ENCODE peak calls at places on chromosomes 1 and 21, in nine cellular contexts. One of them, this sample, is unnamed.

GRCh38 chr21:17139696-17140095 is 373.1 kb upstream of the CXADR start:
- DNase-seq in mammary epithelial cell: peak; percentile 12
- DNase-seq in B cell: no peak
- DNase-seq in heart right ventricle: no peak
- DNase-seq in heart left ventricle: no peak
- DNase-seq in progenitor cell of endocrine pancreas: no peak
- DNase-seq in BJ: no peak
- DNase-seq in HL-60: no peak
- DNase-seq in IMR-90: no peak
- DNase-seq in this sample: no peak

GRCh38 chr21:32306021-32306780 is 7.5 kb downstream of the MRAP start:
- DNase-seq in heart left ventricle: no peak
- DNase-seq in HL-60: no peak
- DNase-seq in B cell: no peak
- DNase-seq in BJ: no peak
- DNase-seq in progenitor cell of endocrine pancreas: peak; percentile 17
- DNase-seq in IMR-90: no peak
- DNase-seq in mammary epithelial cell: no peak
- DNase-seq in heart right ventricle: no peak
- DNase-seq in this sample: no peak

GRCh38 chr1:230112131-230112701 is 45.2 kb downstream of the GALNT2 start:
- DNase-seq in IMR-90: peak; percentile 21
- DNase-seq in mammary epithelial cell: no peak
- DNase-seq in B cell: peak; percentile 52
- DNase-seq in progenitor cell of endocrine pancreas: no peak
- DNase-seq in BJ: no peak
- DNase-seq in heart right ventricle: no peak
- DNase-seq in HL-60: no peak
- DNase-seq in heart left ventricle: peak; percentile 47
- DNase-seq in this sample: no peak

GRCh38 chr1:171252482-171252881 is 4.2 kb downstream of the FMO1 start:
- DNase-seq in heart left ventricle: no peak
- DNase-seq in heart right ventricle: no peak
- DNase-seq in mammary epithelial cell: no peak
- DNase-seq in BJ: no peak
- DNase-seq in B cell: peak; percentile 54
- DNase-seq in progenitor cell of endocrine pancreas: no peak
- DNase-seq in HL-60: no peak
- DNase-seq in IMR-90: no peak
- DNase-seq in this sample: no peak

GRCh38 chr1:94721240-94721639 is 98.9 kb upstream of the SLC44A3 start:
- DNase-seq in heart right ventricle: no peak
- DNase-seq in B cell: no peak
- DNase-seq in IMR-90: no peak
- DNase-seq in HL-60: peak; percentile 72
- DNase-seq in BJ: no peak
- DNase-seq in mammary epithelial cell: no peak
- DNase-seq in progenitor cell of endocrine pancreas: no peak
- DNase-seq in heart left ventricle: no peak
- DNase-seq in this sample: no peak

GRCh38 chr21:10273196-10273595 is 248.2 kb upstream of the TPTE start:
- DNase-seq in BJ: peak; percentile 2
- DNase-seq in progenitor cell of endocrine pancreas: no peak
- DNase-seq in IMR-90: no peak
- DNase-seq in mammary epithelial cell: no peak
- DNase-seq in HL-60: no peak
- DNase-seq in B cell: no peak
- DNase-seq in heart left ventricle: no peak
- DNase-seq in heart right ventricle: no peak
- DNase-seq in this sample: no peak

GRCh38 chr1:113042336-113043143 is 30.5 kb upstream of the LRIG2 start:
- DNase-seq in HL-60: peak; percentile 12
- DNase-seq in progenitor cell of endocrine pancreas: peak; percentile 54
- DNase-seq in heart right ventricle: peak; percentile 62
- DNase-seq in BJ: peak; percentile 57
- DNase-seq in B cell: peak; percentile 59
- DNase-seq in mammary epithelial cell: peak; percentile 84
- DNase-seq in heart left ventricle: peak; percentile 81
- DNase-seq in IMR-90: peak; percentile 78
- DNase-seq in this sample: peak; percentile 49

GRCh38 chr1:91603409-91603808 is 102.8 kb downstream of the CDC7 start:
- DNase-seq in progenitor cell of endocrine pancreas: no peak
- DNase-seq in heart left ventricle: no peak
- DNase-seq in B cell: no peak
- DNase-seq in heart right ventricle: no peak
- DNase-seq in IMR-90: no peak
- DNase-seq in mammary epithelial cell: no peak
- DNase-seq in BJ: no peak
- DNase-seq in HL-60: no peak
- DNase-seq in this sample: no peak

GRCh38 chr1:216015116-216015515 is 408.1 kb downstream of the USH2A start:
- DNase-seq in B cell: no peak
- DNase-seq in HL-60: no peak
- DNase-seq in mammary epithelial cell: no peak
- DNase-seq in heart left ventricle: no peak
- DNase-seq in IMR-90: no peak
- DNase-seq in BJ: no peak
- DNase-seq in heart right ventricle: no peak
- DNase-seq in progenitor cell of endocrine pancreas: no peak
- DNase-seq in this sample: no peak

GRCh38 chr1:52574594-52574993 is 21.7 kb upstream of the TUT4 start:
- DNase-seq in BJ: peak; percentile 79
- DNase-seq in heart left ventricle: no peak
- DNase-seq in B cell: no peak
- DNase-seq in HL-60: no peak
- DNase-seq in mammary epithelial cell: peak; percentile 95
- DNase-seq in IMR-90: peak; percentile 98
- DNase-seq in progenitor cell of endocrine pancreas: no peak
- DNase-seq in heart right ventricle: no peak
- DNase-seq in this sample: no peak

GRCh38 chr1:60423181-60423780 is 349.7 kb upstream of the C1orf87 start:
- DNase-seq in BJ: no peak
- DNase-seq in heart left ventricle: no peak
- DNase-seq in IMR-90: no peak
- DNase-seq in B cell: no peak
- DNase-seq in mammary epithelial cell: no peak
- DNase-seq in progenitor cell of endocrine pancreas: no peak
- DNase-seq in heart right ventricle: no peak
- DNase-seq in HL-60: no peak
- DNase-seq in this sample: no peak

GRCh38 chr1:85047472-85048295 is 616 bp downstream of the MCOLN3 start:
- DNase-seq in heart left ventricle: peak; percentile 27
- DNase-seq in mammary epithelial cell: peak; percentile 1
- DNase-seq in IMR-90: no peak
- DNase-seq in BJ: no peak
- DNase-seq in HL-60: no peak
- DNase-seq in progenitor cell of endocrine pancreas: peak; percentile 45
- DNase-seq in heart right ventricle: peak; percentile 14
- DNase-seq in B cell: no peak
- DNase-seq in this sample: no peak

GRCh38 chr1:154407866-154408777 is 3.0 kb downstream of the IL6R start:
- DNase-seq in mammary epithelial cell: no peak
- DNase-seq in HL-60: no peak
- DNase-seq in IMR-90: peak; percentile 45
- DNase-seq in heart right ventricle: no peak
- DNase-seq in BJ: no peak
- DNase-seq in progenitor cell of endocrine pancreas: no peak
- DNase-seq in B cell: no peak
- DNase-seq in heart left ventricle: no peak
- DNase-seq in this sample: no peak

GRCh38 chr1:183546427-183546826 is 43.8 kb downstream of the NCF2 start:
- DNase-seq in heart right ventricle: no peak
- DNase-seq in IMR-90: no peak
- DNase-seq in mammary epithelial cell: no peak
- DNase-seq in progenitor cell of endocrine pancreas: no peak
- DNase-seq in B cell: no peak
- DNase-seq in HL-60: no peak
- DNase-seq in heart left ventricle: no peak
- DNase-seq in BJ: no peak
- DNase-seq in this sample: no peak

GRCh38 chr1:114671011-114671938 is 1.4 kb upstream of the DENND2C start:
- DNase-seq in BJ: no peak
- DNase-seq in progenitor cell of endocrine pancreas: no peak
- DNase-seq in heart left ventricle: no peak
- DNase-seq in heart right ventricle: no peak
- DNase-seq in mammary epithelial cell: peak; percentile 36
- DNase-seq in B cell: no peak
- DNase-seq in IMR-90: peak; percentile 32
- DNase-seq in HL-60: no peak
- DNase-seq in this sample: no peak

GRCh38 chr1:238690415-238690814 is 696.0 kb upstream of the CHRM3 start:
- DNase-seq in IMR-90: peak; percentile 35
- DNase-seq in heart left ventricle: no peak
- DNase-seq in B cell: no peak
- DNase-seq in progenitor cell of endocrine pancreas: no peak
- DNase-seq in BJ: no peak
- DNase-seq in HL-60: no peak
- DNase-seq in heart right ventricle: no peak
- DNase-seq in mammary epithelial cell: peak; percentile 9
- DNase-seq in this sample: no peak
- TF ChIP-seq CTCF in IMR-90: peak; percentile 30
- TF ChIP-seq CTCF in heart left ventricle: no peak
- TF ChIP-seq CTCF in B cell: no peak
- TF ChIP-seq CTCF in progenitor cell of endocrine pancreas: no peak
- TF ChIP-seq CTCF in BJ: no peak
- TF ChIP-seq CTCF in HL-60: no peak
- TF ChIP-seq CTCF in heart right ventricle: no peak
- TF ChIP-seq CTCF in mammary epithelial cell: peak; percentile 11
- TF ChIP-seq CTCF in this sample: no peak

GRCh38 chr21:31092867-31093266 is 54.6 kb upstream of the KRTAP19-8 start:
- DNase-seq in HL-60: no peak
- DNase-seq in heart right ventricle: no peak
- DNase-seq in BJ: no peak
- DNase-seq in IMR-90: no peak
- DNase-seq in mammary epithelial cell: no peak
- DNase-seq in B cell: no peak
- DNase-seq in heart left ventricle: no peak
- DNase-seq in progenitor cell of endocrine pancreas: no peak
- DNase-seq in this sample: no peak

GRCh38 chr21:31084689-31085088 is 46.4 kb upstream of the KRTAP19-8 start:
- DNase-seq in BJ: no peak
- DNase-seq in HL-60: no peak
- DNase-seq in B cell: no peak
- DNase-seq in progenitor cell of endocrine pancreas: no peak
- DNase-seq in mammary epithelial cell: no peak
- DNase-seq in IMR-90: no peak
- DNase-seq in heart left ventricle: no peak
- DNase-seq in heart right ventricle: no peak
- DNase-seq in this sample: no peak

DNA sequence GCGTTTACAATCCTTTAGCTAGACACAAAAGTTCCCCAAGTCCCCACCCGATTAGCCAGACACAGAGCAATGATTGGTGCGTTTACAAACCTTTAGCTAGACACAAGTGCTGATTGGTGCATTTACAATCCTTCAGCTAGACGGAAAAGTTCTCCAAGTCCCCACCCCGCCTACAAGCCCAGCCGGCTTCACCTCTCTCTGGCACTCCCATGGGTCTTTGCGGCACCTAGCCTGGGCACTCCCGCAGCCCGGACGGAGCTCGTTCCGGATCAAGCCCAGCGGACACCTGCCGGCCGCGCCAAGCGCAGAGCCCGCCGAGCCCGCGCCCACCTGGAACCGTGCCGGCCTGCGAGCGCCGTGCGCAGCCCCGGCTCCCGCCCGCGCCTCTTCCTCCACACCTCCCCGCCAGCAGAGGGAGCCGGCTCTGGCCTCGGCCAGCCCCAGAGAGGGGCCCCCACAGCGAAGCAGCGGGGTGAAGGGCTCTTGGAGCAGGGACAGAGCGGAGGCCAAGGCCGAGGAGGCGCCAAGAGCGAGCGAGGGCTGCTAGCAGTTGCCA is 50.0 kb upstream of the KRTAP19-8 start:
- DNase-seq in mammary epithelial cell: no peak
- DNase-seq in IMR-90: no peak
- DNase-seq in BJ: no peak
- DNase-seq in heart left ventricle: peak; percentile 26
- DNase-seq in B cell: no peak
- DNase-seq in heart right ventricle: no peak
- DNase-seq in HL-60: no peak
- DNase-seq in progenitor cell of endocrine pancreas: no peak
- DNase-seq in this sample: no peak
- TF ChIP-seq CTCF in mammary epithelial cell: no peak
- TF ChIP-seq CTCF in IMR-90: no peak
- TF ChIP-seq CTCF in BJ: no peak
- TF ChIP-seq CTCF in heart left ventricle: no peak
- TF ChIP-seq CTCF in B cell: no peak
- TF ChIP-seq CTCF in heart right ventricle: no peak
- TF ChIP-seq CTCF in HL-60: no peak
- TF ChIP-seq CTCF in progenitor cell of endocrine pancreas: no peak
- TF ChIP-seq CTCF in this sample: no peak

GRCh38 chr1:160781914-160782689 is 13.9 kb upstream of the LY9 start:
- DNase-seq in progenitor cell of endocrine pancreas: no peak
- DNase-seq in HL-60: peak; percentile 37
- DNase-seq in mammary epithelial cell: no peak
- DNase-seq in IMR-90: no peak
- DNase-seq in heart right ventricle: no peak
- DNase-seq in heart left ventricle: no peak
- DNase-seq in BJ: no peak
- DNase-seq in B cell: peak; percentile 78
- DNase-seq in this sample: no peak

GRCh38 chr1:160779662-160780397 is 16.1 kb upstream of the LY9 start:
- DNase-seq in B cell: no peak
- DNase-seq in heart right ventricle: no peak
- DNase-seq in BJ: no peak
- DNase-seq in progenitor cell of endocrine pancreas: no peak
- DNase-seq in mammary epithelial cell: no peak
- DNase-seq in heart left ventricle: no peak
- DNase-seq in HL-60: no peak
- DNase-seq in IMR-90: no peak
- DNase-seq in this sample: no peak

GRCh38 chr1:160778976-160779375 is 17.0 kb upstream of the LY9 start:
- DNase-seq in IMR-90: no peak
- DNase-seq in B cell: no peak
- DNase-seq in BJ: no peak
- DNase-seq in heart right ventricle: no peak
- DNase-seq in progenitor cell of endocrine pancreas: no peak
- DNase-seq in mammary epithelial cell: no peak
- DNase-seq in HL-60: no peak
- DNase-seq in heart left ventricle: no peak
- DNase-seq in this sample: no peak

GRCh38 chr1:160781129-160781808 is 14.7 kb upstream of the LY9 start:
- DNase-seq in mammary epithelial cell: peak; percentile 34
- DNase-seq in progenitor cell of endocrine pancreas: peak; percentile 27
- DNase-seq in heart left ventricle: no peak
- DNase-seq in BJ: no peak
- DNase-seq in heart right ventricle: no peak
- DNase-seq in IMR-90: no peak
- DNase-seq in HL-60: no peak
- DNase-seq in B cell: no peak
- DNase-seq in this sample: no peak

GRCh38 chr1:160780398-160780755 is 15.6 kb upstream of the LY9 start:
- DNase-seq in heart left ventricle: no peak
- DNase-seq in progenitor cell of endocrine pancreas: no peak
- DNase-seq in HL-60: no peak
- DNase-seq in heart right ventricle: no peak
- DNase-seq in BJ: no peak
- DNase-seq in mammary epithelial cell: no peak
- DNase-seq in IMR-90: no peak
- DNase-seq in B cell: no peak
- DNase-seq in this sample: no peak
- TF ChIP-seq CTCF in heart left ventricle: no peak
- TF ChIP-seq CTCF in progenitor cell of endocrine pancreas: no peak
- TF ChIP-seq CTCF in HL-60: no peak
- TF ChIP-seq CTCF in heart right ventricle: no peak
- TF ChIP-seq CTCF in BJ: no peak
- TF ChIP-seq CTCF in mammary epithelial cell: no peak
- TF ChIP-seq CTCF in IMR-90: no peak
- TF ChIP-seq CTCF in B cell: peak; percentile 21
- TF ChIP-seq CTCF in this sample: no peak

GRCh38 chr1:235434001-235434400 is 66.8 kb downstream of the TBCE start:
- DNase-seq in heart right ventricle: no peak
- DNase-seq in BJ: no peak
- DNase-seq in mammary epithelial cell: no peak
- DNase-seq in IMR-90: no peak
- DNase-seq in HL-60: no peak
- DNase-seq in B cell: no peak
- DNase-seq in heart left ventricle: no peak
- DNase-seq in progenitor cell of endocrine pancreas: no peak
- DNase-seq in this sample: no peak
- TF ChIP-seq CTCF in heart right ventricle: no peak
- TF ChIP-seq CTCF in BJ: no peak
- TF ChIP-seq CTCF in mammary epithelial cell: no peak
- TF ChIP-seq CTCF in IMR-90: no peak
- TF ChIP-seq CTCF in HL-60: no peak
- TF ChIP-seq CTCF in B cell: no peak
- TF ChIP-seq CTCF in heart left ventricle: no peak
- TF ChIP-seq CTCF in progenitor cell of endocrine pancreas: no peak
- TF ChIP-seq CTCF in this sample: no peak

This sample was measured in omental fat pad.